ENCODE peak calls at places on chromosomes 1 and 21, in eight cellular contexts. G is OCI-LY7, I is HCT116, A is neural progenitor cell, C is GM23338, F is PC-3, K is GM23248, R is hepatocyte. O is an unnamed sample.

GRCh38 chr1:227952374-227953021 is 4.8 kb upstream of the WNT9A start:
- DNase-seq in A (no peak), R (no peak), K (no peak), I (no peak), G (no peak), C (no peak), F (no peak), O (no peak)

GRCh38 chr1:160256396-160257046 is 5.8 kb downstream of the DCAF8 start:
- DNase-seq in G (no peak), A (no peak), R (peak; percentile 10), I (no peak), K (peak; percentile 95), C (no peak), F (peak; percentile 55), O (no peak)

GRCh38 chr21:45482899-45483821 is 59.1 kb downstream of the SLC19A1 start:
- DNase-seq in C (no peak), F (no peak), A (no peak), I (no peak), K (no peak), R (no peak), G (no peak), O (no peak)

GRCh38 chr1:53807916-53808315 is 30.2 kb downstream of the NDC1 start:
- DNase-seq in A (no peak), R (no peak), F (no peak), I (no peak), G (no peak), K (no peak), C (no peak), O (no peak)

GRCh38 chr1:173249349-173249748 is 42.2 kb upstream of the TNFSF4 start:
- DNase-seq in A (no peak), K (peak; percentile 75), F (peak; percentile 51), R (no peak), I (no peak), C (no peak), G (no peak), O (no peak)

GRCh38 chr1:185567006-185567405 is 167.2 kb upstream of the HMCN1 start:
- DNase-seq in C (no peak), F (peak; percentile 44), I (peak; percentile 13), K (peak; percentile 82), R (peak; percentile 43), A (no peak), G (no peak), O (peak; percentile 65)

GRCh38 chr1:93692983-93693591 is 11.4 kb upstream of the BCAR3 start:
- DNase-seq in R (no peak), G (peak; percentile 65), C (no peak), F (peak; percentile 97), I (peak; percentile 89), K (peak; percentile 96), A (no peak), O (no peak)

GRCh38 chr1:165612062-165612461 is 19.0 kb upstream of the MGST3 start:
- DNase-seq in F (no peak), K (no peak), A (no peak), G (peak; percentile 66), R (no peak), I (no peak), C (no peak), O (no peak)

GRCh38 chr1:33336580-33336979 is 15.7 kb upstream of the A3GALT2 start:
- DNase-seq in K (no peak), A (no peak), R (no peak), G (no peak), I (no peak), C (no peak), F (no peak), O (no peak)

GRCh38 chr21:18529253-18529652 is 125.7 kb upstream of the TMPRSS15 start:
- DNase-seq in C (no peak), I (no peak), F (peak; percentile 89), R (peak; percentile 17), G (no peak), K (peak; percentile 0), A (no peak), O (no peak)

GRCh38 chr1:220300442-220301121 is 28.3 kb upstream of the RAB3GAP2 start:
- DNase-seq in G (no peak), A (peak; percentile 39), I (no peak), K (peak; percentile 95), C (peak; percentile 64), R (peak; percentile 88), F (peak; percentile 40), O (peak; percentile 58)

GRCh38 chr21:29181799-29182470 is 51.5 kb downstream of the MAP3K7CL start:
- DNase-seq in F (peak; percentile 75), R (peak; percentile 79), A (no peak), K (peak; percentile 91), G (no peak), C (no peak), I (peak; percentile 36), O (peak; percentile 30)

GRCh38 chr1:43452789-43453441 is 816 bp downstream of the HYI start:
- DNase-seq in I (no peak), G (no peak), C (peak; percentile 74), A (peak; percentile 51), F (peak; percentile 40), K (peak; percentile 64), R (peak; percentile 39), O (no peak)

GRCh38 chr1:235867903-235868469 is 1.3 kb upstream of the LYST start:
- DNase-seq in C (no peak), F (no peak), A (no peak), R (no peak), G (peak; percentile 74), I (no peak), K (no peak), O (peak; percentile 48)

GRCh38 chr1:167805041-167805556 is 83.3 kb downstream of the MPZL1 start:
- DNase-seq in R (no peak), G (peak; percentile 37), K (no peak), F (no peak), A (no peak), I (no peak), C (no peak), O (peak; percentile 85)

GRCh38 chr1:167808690-167809089 is 86.9 kb downstream of the MPZL1 start:
- DNase-seq in I (no peak), K (no peak), R (no peak), C (no peak), F (no peak), A (no peak), G (no peak), O (no peak)

GRCh38 chr1:167812972-167813371 is 91.2 kb downstream of the MPZL1 start:
- DNase-seq in K (no peak), G (no peak), I (no peak), C (no peak), A (no peak), R (no peak), F (no peak), O (no peak)

GRCh38 chr1:167803358-167804217 is 81.8 kb downstream of the MPZL1 start:
- DNase-seq in R (peak; percentile 93), G (peak; percentile 96), K (peak; percentile 97), F (peak; percentile 98), C (peak; percentile 99), I (peak; percentile 90), A (peak; percentile 91), O (peak; percentile 97)

DNA sequence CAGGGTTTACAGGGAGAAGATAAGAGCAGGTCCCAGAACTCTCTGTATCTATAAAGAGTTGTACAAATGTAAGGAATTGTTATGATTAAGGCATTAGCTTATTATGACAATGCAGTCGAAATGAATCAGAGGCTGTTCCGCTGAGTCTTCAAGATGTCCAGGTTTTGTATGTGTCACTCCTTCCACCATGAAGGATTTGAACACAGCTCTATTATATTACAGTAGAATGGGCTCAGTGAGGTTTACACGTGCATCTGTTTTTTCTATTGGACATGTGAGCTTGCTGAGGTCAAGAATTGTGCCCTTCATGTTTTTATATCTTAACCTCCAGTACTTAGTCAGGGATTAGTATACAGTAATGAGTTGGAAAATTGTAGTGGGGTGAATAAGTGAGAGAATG is 86.3 kb downstream of the MPZL1 start:
- DNase-seq in C (no peak), F (no peak), K (peak; percentile 73), R (no peak), G (no peak), A (no peak), I (no peak), O (no peak)
- H3K4me1 ChIP-seq in C (no peaks in the 10 kb centered on the region), F (no peaks in the 10 kb centered on the region), K (peaks cover 27% of the 10 kb centered on the region), R (peaks cover 14% of the 10 kb centered on the region), G (peaks cover 17% of the 10 kb centered on the region), A (no peaks in the 10 kb centered on the region), I (peaks cover 6% of the 10 kb centered on the region), O (peaks cover 15% of the 10 kb centered on the region)

GRCh38 chr1:170200161-170200560 is 54.4 kb downstream of the NTMT2 start:
- DNase-seq in A (peak; percentile 3), I (no peak), C (no peak), G (no peak), K (no peak), R (no peak), F (no peak), O (no peak)
- H2AFZ ChIP-seq in A (no peak overlapping the region), I (no peak overlapping the region), C (no peak overlapping the region), G (no peak overlapping the region), K (peak overlapping the region; percentile 70), R (no peak overlapping the region), F (no peak overlapping the region), O (no peak overlapping the region)

GRCh38 chr1:167137285-167138192 is 43.7 kb downstream of the STYXL2 start:
- DNase-seq in G (no peak), R (no peak), K (no peak), A (peak; percentile 21), C (no peak), I (no peak), F (no peak), O (no peak)

GRCh38 chr1:167138703-167139102 is 44.8 kb downstream of the STYXL2 start:
- DNase-seq in C (peak; percentile 35), G (no peak), R (no peak), I (no peak), A (no peak), K (no peak), F (no peak), O (no peak)

GRCh38 chr1:167145965-167146364 is 52.1 kb downstream of the STYXL2 start:
- DNase-seq in R (no peak), C (no peak), I (no peak), A (no peak), G (no peak), F (no peak), K (no peak), O (no peak)

GRCh38 chr1:167146903-167147539 is 53.1 kb downstream of the STYXL2 start:
- DNase-seq in C (no peak), G (no peak), K (no peak), I (no peak), A (no peak), R (no peak), F (no peak), O (no peak)

GRCh38 chr1:167141963-167142362 is 48.1 kb downstream of the STYXL2 start:
- DNase-seq in R (no peak), K (no peak), I (no peak), C (no peak), F (no peak), A (no peak), G (no peak), O (no peak)
- TF ChIP-seq EZH2phosphoT487 in R (no peak), K (no peak), I (no peak), C (no peak), F (no peak), A (no peak), G (no peak), O (no peak)

GRCh38 chr1:215421772-215422171 is 145.3 kb upstream of the KCTD3 start:
- DNase-seq in C (no peak), F (peak; percentile 88), K (peak; percentile 18), I (no peak), R (no peak), A (no peak), G (no peak), O (no peak)

GRCh38 chr1:215426101-215426500 is 141.0 kb upstream of the KCTD3 start:
- DNase-seq in G (no peak), C (no peak), A (no peak), R (no peak), I (no peak), F (peak; percentile 84), K (no peak), O (no peak)

GRCh38 chr1:215423288-215423687 is 143.8 kb upstream of the KCTD3 start:
- DNase-seq in C (no peak), G (no peak), K (no peak), A (no peak), I (no peak), F (no peak), R (no peak), O (no peak)

GRCh38 chr1:215425135-215425534 is 142.0 kb upstream of the KCTD3 start:
- DNase-seq in I (no peak), R (no peak), F (no peak), A (no peak), G (no peak), K (no peak), C (no peak), O (no peak)
- H3K4me1 ChIP-seq in I (no peaks in the 10 kb centered on the region), R (no peaks in the 10 kb centered on the region), F (peaks cover 21% of the 10 kb centered on the region), A (no peaks in the 10 kb centered on the region), G (no peaks in the 10 kb centered on the region), K (no peaks in the 10 kb centered on the region), C (no peaks in the 10 kb centered on the region), O (no peaks in the 10 kb centered on the region)

O was measured in MM.1S.